ENCODE peak calls at places on chromosomes 16 and 17, in eight cellular contexts. G, C, H, E, U, R, V and J are unnamed samples.

GRCh38 chr17:72183194-72183685 is 62.4 kb downstream of the SOX9 start:
- ATAC-seq in G (no peak), C (no peak), H (no peak), E (no peak), U (no peak), R (no peak), V (no peak), J (no peak)

GRCh38 chr17:78154903-78155811 is 9.0 kb downstream of the C17orf99 start:
- ATAC-seq in G (peak), C (peak), H (peak), E (no peak), U (peak), R (no peak), V (no peak), J (no peak)

GRCh38 chr16:19005561-19006445 is 22.1 kb downstream of the TMC7 start:
- ATAC-seq in G (no peak), C (no peak), H (no peak), E (no peak), U (peak), R (no peak), V (peak), J (peak)

GRCh38 chr16:58367252-58367651 is 25.0 kb upstream of the GINS3 start:
- ATAC-seq in G (no peak), C (no peak), H (no peak), E (no peak), U (no peak), R (no peak), V (no peak), J (no peak)

GRCh38 chr16:23670137-23670776 is 8.4 kb upstream of the PLK1 start:
- ATAC-seq in G (peak), C (peak), H (peak), E (no peak), U (no peak), R (peak), V (peak), J (no peak)

GRCh38 chr17:16352303-16352837 is 899 bp downstream of the CENPV start:
- ATAC-seq in G (no peak), C (no peak), H (no peak), E (no peak), U (peak), R (peak), V (peak), J (no peak)

GRCh38 chr16:22386976-22387375 is 12.6 kb upstream of the CDR2 start:
- ATAC-seq in G (no peak), C (no peak), H (no peak), E (no peak), U (no peak), R (no peak), V (peak), J (peak)

GRCh38 chr16:74468807-74469511 is 47.7 kb upstream of the CLEC18B start:
- ATAC-seq in G (no peak), C (no peak), H (no peak), E (no peak), U (no peak), R (no peak), V (no peak), J (no peak)

GRCh38 chr16:53912155-53912554 is 208.2 kb downstream of the FTO start:
- ATAC-seq in G (no peak), C (no peak), H (peak), E (no peak), U (no peak), R (peak), V (peak), J (no peak)

GRCh38 chr16:4184038-4184702 is 57.7 kb downstream of the SRL start:
- ATAC-seq in G (no peak), C (no peak), H (no peak), E (no peak), U (peak), R (no peak), V (peak), J (peak)

GRCh38 chr17:68089881-68090280 is 54.3 kb downstream of the KPNA2 start:
- ATAC-seq in G (no peak), C (no peak), H (peak), E (peak), U (peak), R (peak), V (peak), J (peak)

GRCh38 chr17:311119-311848 is 41.3 kb downstream of the RPH3AL start:
- ATAC-seq in G (no peak), C (no peak), H (no peak), E (no peak), U (no peak), R (no peak), V (no peak), J (no peak)

GRCh38 chr17:50173335-50173941 is 7.6 kb downstream of the SGCA start:
- ATAC-seq in G (no peak), C (no peak), H (no peak), E (no peak), U (no peak), R (no peak), V (peak), J (peak)

GRCh38 chr16:31352344-31353115 is 2.4 kb upstream of the ITGAX start:
- ATAC-seq in G (peak), C (peak), H (no peak), E (no peak), U (peak), R (no peak), V (peak), J (no peak)

GRCh38 chr17:33927732-33928133 is 327.4 kb upstream of the CCL2 start:
- ATAC-seq in G (no peak), C (no peak), H (no peak), E (no peak), U (no peak), R (peak), V (peak), J (no peak)

GRCh38 chr17:57442914-57443571 is 186.7 kb downstream of the MSI2 start:
- ATAC-seq in G (peak), C (peak), H (peak), E (no peak), U (peak), R (peak), V (peak), J (no peak)

GRCh38 chr16:30948956-30949654 is at the start of gene ORAI3:
- ATAC-seq in G (peak), C (peak), H (peak), E (peak), U (peak), R (peak), V (peak), J (peak)

GRCh38 chr17:56774650-56775049 is 59.1 kb downstream of the C17orf67 start:
- ATAC-seq in G (no peak), C (no peak), H (no peak), E (no peak), U (no peak), R (no peak), V (no peak), J (no peak)

GRCh38 chr16:52117171-52117570 is 429.8 kb downstream of the TOX3 start:
- ATAC-seq in G (no peak), C (no peak), H (no peak), E (no peak), U (no peak), R (no peak), V (no peak), J (no peak)

GRCh38 chr16:67539271-67539670 is 10.6 kb downstream of the RIPOR1 start:
- ATAC-seq in G (no peak), C (no peak), H (no peak), E (no peak), U (no peak), R (no peak), V (no peak), J (no peak)

GRCh38 chr16:25258856-25259179 is 1.2 kb upstream of the ZKSCAN2 start:
- ATAC-seq in G (no peak), C (no peak), H (no peak), E (no peak), U (no peak), R (no peak), V (no peak), J (no peak)